ENCODE peak calls at places on chromosomes 11 and 22, in seven cellular contexts. C, X, A, U, Y, D and J are unnamed samples.

GRCh38 chr22:45103756-45104155 is 60.0 kb upstream of the NUP50 start:
- DNase-seq in U (peak; percentile 57), D (no peak), X (no peak), A (no peak), C (no peak), Y (no peak), J (no peak)

GRCh38 chr11:112173152-112173551 is 2.2 kb upstream of the BCO2 start:
- DNase-seq in C (no peak), D (no peak), A (no peak), Y (no peak), U (no peak), X (no peak), J (no peak)

GRCh38 chr11:121023848-121024751 is at the start of gene TBCEL:
- DNase-seq in X (peak; percentile 61), D (peak; percentile 18), A (peak; percentile 87), C (peak; percentile 91), U (peak; percentile 100), Y (peak; percentile 87), J (no peak)

GRCh38 chr22:30246962-30247376 is 410 bp upstream of the LIF start:
- DNase-seq in X (no peak), U (no peak), A (no peak), D (no peak), C (no peak), Y (no peak), J (no peak)

GRCh38 chr22:27420817-27421361 is 380.7 kb downstream of the MN1 start:
- DNase-seq in C (no peak), X (peak; percentile 86), U (no peak), Y (no peak), A (peak; percentile 85), D (no peak), J (peak; percentile 25)

GRCh38 chr11:44752262-44752661 is 25.5 kb downstream of the TSPAN18 start:
- DNase-seq in X (no peak), D (no peak), Y (no peak), U (no peak), A (no peak), C (no peak), J (no peak)

GRCh38 chr11:57248780-57249383 is 11.8 kb upstream of the APLNR start:
- DNase-seq in C (peak; percentile 3), A (peak; percentile 66), U (peak; percentile 75), Y (peak; percentile 42), X (peak; percentile 35), D (no peak), J (no peak)

GRCh38 chr11:62338218-62338617 is 970 bp downstream of the ASRGL1 start:
- DNase-seq in A (no peak), U (no peak), Y (no peak), X (no peak), D (no peak), C (no peak), J (no peak)

GRCh38 chr11:27008811-27009535 is 15.1 kb downstream of the FIBIN start:
- DNase-seq in X (no peak), C (no peak), Y (no peak), A (no peak), D (no peak), U (no peak), J (no peak)

GRCh38 chr22:42169055-42169469 is 38.5 kb upstream of the CYP2D6 start:
- DNase-seq in Y (peak; percentile 72), C (peak; percentile 48), D (no peak), X (peak; percentile 43), A (peak; percentile 72), U (peak; percentile 90), J (no peak)

GRCh38 chr11:20443596-20443995 is 56.1 kb downstream of the PRMT3 start:
- DNase-seq in U (peak; percentile 10), Y (no peak), C (no peak), A (no peak), X (no peak), D (no peak), J (no peak)

GRCh38 chr11:129390303-129390816 is 14.7 kb downstream of the BARX2 start:
- DNase-seq in C (no peak), X (no peak), D (no peak), Y (no peak), U (no peak), A (no peak), J (no peak)

GRCh38 chr22:22364207-22364606 is 119.6 kb downstream of the VPREB1 start:
- DNase-seq in Y (no peak), A (no peak), D (no peak), U (no peak), X (no peak), C (no peak), J (no peak)

GRCh38 chr11:130102457-130103249 is 33.0 kb downstream of the APLP2 start:
- DNase-seq in Y (no peak), D (no peak), C (no peak), A (no peak), U (no peak), X (no peak), J (no peak)

GRCh38 chr11:114412946-114413345 is 12.5 kb downstream of the RBM7 start:
- DNase-seq in A (no peak), Y (no peak), U (no peak), D (no peak), C (no peak), X (no peak), J (no peak)

GRCh38 chr11:3015796-3016195 is 23.7 kb upstream of the NAP1L4 start:
- DNase-seq in D (no peak), Y (no peak), A (no peak), U (no peak), C (no peak), X (no peak), J (no peak)

GRCh38 chr11:18692941-18693760 is 5.4 kb upstream of the TMEM86A start:
- DNase-seq in C (no peak), X (no peak), D (no peak), U (no peak), A (no peak), Y (no peak), J (no peak)

GRCh38 chr11:69465236-69466000 is 16.0 kb upstream of the LINC01488 start:
- DNase-seq in D (no peak), A (no peak), U (no peak), C (no peak), Y (no peak), X (no peak), J (no peak)

GRCh38 chr11:71223671-71224660 is 28.4 kb downstream of the SHANK2 start:
- DNase-seq in Y (no peak), C (no peak), X (no peak), U (no peak), D (no peak), A (no peak), J (no peak)

GRCh38 chr11:96337541-96338530 is 5.2 kb downstream of the MAML2 start:
- DNase-seq in X (no peak), D (no peak), Y (peak; percentile 49), C (no peak), A (no peak), U (no peak), J (no peak)

GRCh38 chr11:720642-721346 is 14.8 kb downstream of the EPS8L2 start:
- DNase-seq in D (no peak), U (peak; percentile 95), X (no peak), Y (no peak), A (no peak), C (peak; percentile 43), J (no peak)

GRCh38 chr11:131137046-131137445 is 220.8 kb upstream of the SNX19 start:
- DNase-seq in X (no peak), Y (no peak), C (no peak), D (no peak), U (no peak), A (no peak), J (no peak)